ENCODE peak calls at places on chromosomes 11 and 22, in five cellular contexts. V, E, Z, L and H are unnamed samples.

GRCh38 chr11:13229136-13229535 is 48.5 kb upstream of the BMAL1 start:
- DNase-seq in V (no peak), Z (no peak), E (peak), L (no peak), H (no peak)

GRCh38 chr22:36816635-36817428 is at the start of gene PVALB:
- DNase-seq in E (peak), Z (no peak), V (no peak), L (no peak), H (no peak)

GRCh38 chr11:114883472-114883871 is 205.1 kb downstream of the NXPE2 start:
- DNase-seq in Z (no peak), L (no peak), V (no peak), E (no peak), H (no peak)

GRCh38 chr11:128937480-128937879 is 5.2 kb downstream of the TP53AIP1 start:
- DNase-seq in L (no peak), Z (no peak), E (no peak), V (no peak), H (no peak)

GRCh38 chr11:66289548-66290331 is 797 bp upstream of the YIF1A start:
- DNase-seq in E (peak), V (peak), L (peak), Z (peak), H (peak)

GRCh38 chr11:33722579-33723234 is 13.5 kb downstream of the CD59 start:
- DNase-seq in E (peak), V (no peak), Z (no peak), L (no peak), H (no peak)

GRCh38 chr11:2233693-2234455 is 36.5 kb downstream of the ASCL2 start:
- DNase-seq in Z (no peak), V (no peak), E (no peak), L (no peak), H (no peak)

GRCh38 chr11:19866037-19866436 is 153.4 kb downstream of the NAV2 start:
- DNase-seq in E (no peak), L (no peak), Z (no peak), V (no peak), H (no peak)

GRCh38 chr22:46139895-46140350 is 10.4 kb upstream of the PPARA start:
- DNase-seq in V (no peak), E (no peak), L (no peak), Z (no peak), H (no peak)

GRCh38 chr11:73295259-73295995 is 12.6 kb upstream of the ARHGEF17 start:
- DNase-seq in V (peak), Z (peak), E (peak), L (peak), H (peak)

GRCh38 chr11:4455439-4455838 is 6.3 kb downstream of the OR52K2 start:
- DNase-seq in E (no peak), Z (no peak), V (no peak), L (no peak), H (no peak)

GRCh38 chr11:93570759-93571413 is 27.7 kb upstream of the SMCO4 start:
- DNase-seq in L (no peak), E (peak), V (no peak), Z (no peak), H (peak)

GRCh38 chr11:4393209-4394196 is at the start of gene TRIM21:
- DNase-seq in Z (peak), V (peak), L (peak), E (peak), H (peak)

GRCh38 chr22:27239520-27239919 is 562.0 kb downstream of the MN1 start:
- DNase-seq in Z (no peak), E (peak), V (no peak), L (no peak), H (no peak)